ENCODE peak calls at places on chromosomes 12 and 14, in seven cellular contexts. X is AG04450, E is choroid plexus epithelial cell, U is fibroblast of mammary gland, D is AG10803, T is heart right ventricle, P is fibroblast of the aortic adventitia. R is an unnamed sample.

GRCh38 chr14:87170179-87170578 is 822.8 kb downstream of the GALC start:
- DNase-seq in X (no peak), E (peak; percentile 11), U (no peak), D (no peak), T (no peak), P (no peak), R (no peak)

GRCh38 chr12:33093534-33093933 is 197.0 kb upstream of the PKP2 start:
- DNase-seq in X (no peak), E (no peak), U (no peak), D (no peak), T (no peak), P (no peak), R (no peak)

GRCh38 chr14:97021571-97022171 is 224.5 kb downstream of the VRK1 start:
- DNase-seq in X (no peak), E (no peak), U (no peak), D (no peak), T (no peak), P (no peak), R (no peak)

GRCh38 chr14:57834001-57834598 is 31.8 kb downstream of the SLC35F4 start:
- DNase-seq in X (no peak), E (no peak), U (peak; percentile 55), D (no peak), T (no peak), P (no peak), R (no peak)

GRCh38 chr12:31815096-31815495 is 86.3 kb upstream of the AMN1 start:
- DNase-seq in X (no peak), E (no peak), U (no peak), D (no peak), T (no peak), P (no peak), R (no peak)

GRCh38 chr14:101294136-101294535 is 267.2 kb upstream of the DIO3 start:
- DNase-seq in X (no peak), E (no peak), U (no peak), D (no peak), T (no peak), P (no peak), R (no peak)

GRCh38 chr14:51318777-51319176 is 78.7 kb downstream of the TMX1 start:
- DNase-seq in X (no peak), E (no peak), U (no peak), D (peak; percentile 37), T (no peak), P (no peak), R (no peak)

GRCh38 chr12:19884081-19884480 is 444.8 kb downstream of the AEBP2 start:
- DNase-seq in X (no peak), E (no peak), U (no peak), D (peak; percentile 25), T (no peak), P (peak; percentile 58), R (no peak)

GRCh38 chr14:42110167-42110566 is 503.5 kb downstream of the LRFN5 start:
- DNase-seq in X (peak; percentile 3), E (peak; percentile 62), U (peak; percentile 82), D (peak; percentile 65), T (no peak), P (peak; percentile 71), R (peak; percentile 76)

GRCh38 chr12:31016057-31016456 is 57.6 kb upstream of the DDX11 start:
- DNase-seq in X (no peak), E (no peak), U (no peak), D (no peak), T (no peak), P (no peak), R (no peak)

GRCh38 chr12:120278137-120279069 is 12.9 kb upstream of the PXN start:
- DNase-seq in X (no peak), E (no peak), U (no peak), D (no peak), T (no peak), P (no peak), R (no peak)

GRCh38 chr12:1777798-1778197 is 42.6 kb upstream of the LRTM2 start:
- DNase-seq in X (peak; percentile 55), E (peak; percentile 82), U (peak; percentile 86), D (peak; percentile 82), T (no peak), P (peak; percentile 78), R (peak; percentile 56)

GRCh38 chr14:102450206-102451063 is 59.1 kb downstream of the ANKRD9 start:
- DNase-seq in X (no peak), E (no peak), U (no peak), D (no peak), T (no peak), P (no peak), R (no peak)
- TF ChIP-seq CTCF in X (no peak), E (no peak), U (no peak), D (no peak), T (no peak), P (no peak), R (no peak)

GRCh38 chr12:57175428-57176138 is 28.2 kb upstream of the LRP1-AS start:
- DNase-seq in X (peak; percentile 44), E (peak; percentile 83), U (peak; percentile 85), D (peak; percentile 76), T (peak; percentile 86), P (peak; percentile 84), R (peak; percentile 86)

GRCh38 chr12:57176139-57176477 is 28.7 kb upstream of the LRP1-AS start:
- DNase-seq in X (no peak), E (no peak), U (no peak), D (no peak), T (no peak), P (no peak), R (no peak)

GRCh38 chr12:57177354-57177753 is 29.9 kb upstream of the LRP1-AS start:
- DNase-seq in X (no peak), E (no peak), U (no peak), D (no peak), T (no peak), P (no peak), R (no peak)

GRCh38 chr12:57178213-57178612 is 30.8 kb upstream of the LRP1-AS start:
- DNase-seq in X (no peak), E (no peak), U (no peak), D (no peak), T (no peak), P (no peak), R (no peak)

DNA sequence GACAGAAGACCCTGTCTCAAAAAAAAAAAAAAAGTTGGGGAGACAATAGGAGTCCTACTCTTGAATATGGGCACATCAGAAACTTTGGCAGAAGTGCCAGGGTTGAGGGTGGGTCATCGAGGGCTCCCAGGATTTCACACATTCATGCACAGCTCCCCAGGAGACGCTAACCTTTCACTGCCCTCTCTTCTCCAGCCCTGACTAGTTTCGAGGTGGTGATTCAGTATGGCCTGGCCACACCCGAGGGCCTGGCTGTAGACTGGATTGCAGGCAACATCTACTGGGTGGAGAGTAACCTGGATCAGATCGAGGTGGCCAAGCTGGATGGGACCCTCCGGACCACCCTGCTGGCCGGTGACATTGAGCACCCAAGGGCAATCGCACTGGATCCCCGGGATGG is 29.4 kb upstream of the LRP1-AS start:
- DNase-seq in X (no peak), E (peak; percentile 34), U (peak; percentile 56), D (no peak), T (no peak), P (peak; percentile 35), R (peak; percentile 43)
- H3K4me3 ChIP-seq in X (no peak overlapping the region), E (no peak overlapping the region), U (no peak overlapping the region), D (no peak overlapping the region), T (no peak overlapping the region), P (no peak overlapping the region), R (no peak overlapping the region)

GRCh38 chr12:107448198-107448597 is 237.4 kb upstream of the PWP1 start:
- DNase-seq in X (no peak), E (peak; percentile 49), U (peak; percentile 34), D (no peak), T (no peak), P (peak; percentile 36), R (no peak)
- TF ChIP-seq CTCF in X (peak; percentile 58), E (peak; percentile 76), U (peak; percentile 63), D (peak; percentile 53), T (peak; percentile 35), P (peak; percentile 66), R (peak; percentile 75)

DNA sequence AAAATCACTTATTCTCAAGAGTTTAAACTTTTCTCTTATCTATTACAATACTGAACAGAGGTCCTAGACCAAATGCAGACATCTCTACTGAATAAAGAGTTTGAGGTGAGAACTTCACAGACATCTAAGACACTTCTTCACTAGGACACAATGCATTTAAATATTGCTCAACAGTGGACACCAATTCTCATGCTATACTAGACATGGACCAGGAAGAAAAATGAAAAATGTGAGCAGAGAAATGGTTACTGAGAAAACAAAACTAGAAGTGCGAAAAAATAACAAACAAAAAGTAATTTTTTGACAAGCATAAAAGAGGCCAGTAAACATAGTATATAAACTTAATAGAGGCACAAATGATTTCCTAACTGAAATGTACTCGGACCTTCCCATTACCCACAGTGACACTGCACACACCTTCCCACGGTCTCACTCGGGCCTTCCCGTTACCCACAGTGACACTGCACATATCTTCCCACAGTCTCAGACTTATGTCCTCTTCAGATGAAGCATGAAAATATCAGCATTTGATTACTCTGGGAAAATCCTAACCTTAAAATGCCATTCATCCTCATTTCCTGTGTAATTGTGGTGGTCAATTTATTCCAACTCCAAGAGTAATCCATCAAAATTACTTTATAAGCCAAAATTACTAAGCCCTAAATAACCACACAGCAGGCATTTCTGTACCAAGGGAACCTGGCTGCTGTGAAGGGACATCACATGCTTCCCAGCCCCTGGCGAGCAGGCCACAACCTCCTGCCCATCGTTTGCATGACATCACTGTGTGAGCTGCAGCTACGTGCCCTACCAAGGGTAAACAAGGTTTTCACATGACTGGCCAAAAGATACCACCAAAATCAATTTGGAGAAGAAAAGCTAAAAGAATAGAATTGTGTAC is 6.4 kb downstream of the SLC15A4 start:
- DNase-seq in X (no peak), E (peak; percentile 80), U (peak; percentile 82), D (peak; percentile 79), T (peak; percentile 57), P (peak; percentile 77), R (peak; percentile 74)
- H3K4me3 ChIP-seq in X (no peak overlapping the region), E (no peak overlapping the region), U (no peak overlapping the region), D (no peak overlapping the region), T (no peak overlapping the region), P (peak overlapping the region; percentile 31), R (no peak overlapping the region)

R was measured in cardiac fibroblast.